ENCODE peak calls at places on chromosomes 3 and 15, in six cellular contexts. One of them, this sample, is unnamed. For H3K27me3, the result is how much of the 10 kb centered on the place peaks cover.

GRCh38 chr15:31488437-31489204 is 162.0 kb downstream of the KLF13 start:
- DNase-seq in CD8-positive, alpha-beta T cell: no peak
- DNase-seq in left ventricle myocardium inferior: no peak
- DNase-seq in cardiac muscle cell: peak
- DNase-seq in IMR-90: peak
- DNase-seq in HL-60: peak
- DNase-seq in this sample: no peak

GRCh38 chr3:53140575-53141467 is 10.6 kb upstream of the RFT1 start:
- DNase-seq in CD8-positive, alpha-beta T cell: no peak
- DNase-seq in IMR-90: peak
- DNase-seq in left ventricle myocardium inferior: no peak
- DNase-seq in cardiac muscle cell: no peak
- DNase-seq in HL-60: peak
- DNase-seq in this sample: no peak

GRCh38 chr3:186226466-186226865 is 117.6 kb upstream of the ETV5 start:
- DNase-seq in CD8-positive, alpha-beta T cell: no peak
- DNase-seq in left ventricle myocardium inferior: no peak
- DNase-seq in IMR-90: no peak
- DNase-seq in cardiac muscle cell: no peak
- DNase-seq in HL-60: no peak
- DNase-seq in this sample: no peak

GRCh38 chr15:98715890-98716443 is 67.6 kb downstream of the IGF1R start:
- DNase-seq in IMR-90: no peak
- DNase-seq in HL-60: no peak
- DNase-seq in CD8-positive, alpha-beta T cell: no peak
- DNase-seq in left ventricle myocardium inferior: no peak
- DNase-seq in cardiac muscle cell: no peak
- DNase-seq in this sample: no peak

GRCh38 chr3:125460233-125460632 is 59.8 kb downstream of the SNX4 start:
- DNase-seq in IMR-90: no peak
- DNase-seq in CD8-positive, alpha-beta T cell: no peak
- DNase-seq in left ventricle myocardium inferior: no peak
- DNase-seq in HL-60: no peak
- DNase-seq in cardiac muscle cell: peak
- DNase-seq in this sample: no peak

GRCh38 chr15:58306591-58307312 is 125.0 kb upstream of the LIPC start:
- DNase-seq in CD8-positive, alpha-beta T cell: no peak
- DNase-seq in left ventricle myocardium inferior: no peak
- DNase-seq in IMR-90: no peak
- DNase-seq in cardiac muscle cell: no peak
- DNase-seq in HL-60: no peak
- DNase-seq in this sample: no peak

GRCh38 chr3:13018039-13018431 is 55.2 kb downstream of the IQSEC1 start:
- DNase-seq in HL-60: no peak
- DNase-seq in IMR-90: no peak
- DNase-seq in left ventricle myocardium inferior: no peak
- DNase-seq in cardiac muscle cell: no peak
- DNase-seq in CD8-positive, alpha-beta T cell: no peak
- DNase-seq in this sample: no peak

GRCh38 chr3:130779031-130779430 is 32.4 kb upstream of the PIK3R4 start:
- DNase-seq in IMR-90: no peak
- DNase-seq in left ventricle myocardium inferior: no peak
- DNase-seq in cardiac muscle cell: no peak
- DNase-seq in CD8-positive, alpha-beta T cell: no peak
- DNase-seq in HL-60: no peak
- DNase-seq in this sample: no peak

GRCh38 chr15:89836255-89837133 is 21.8 kb upstream of the ANPEP start:
- DNase-seq in CD8-positive, alpha-beta T cell: no peak
- DNase-seq in IMR-90: peak
- DNase-seq in HL-60: no peak
- DNase-seq in cardiac muscle cell: peak
- DNase-seq in left ventricle myocardium inferior: no peak
- DNase-seq in this sample: no peak

GRCh38 chr3:158709666-158710083 is 22.6 kb downstream of the RARRES1 start:
- DNase-seq in CD8-positive, alpha-beta T cell: no peak
- DNase-seq in IMR-90: peak
- DNase-seq in HL-60: no peak
- DNase-seq in left ventricle myocardium inferior: no peak
- DNase-seq in cardiac muscle cell: no peak
- DNase-seq in this sample: no peak

GRCh38 chr3:134718736-134719135 is 67.9 kb upstream of the KY start:
- DNase-seq in IMR-90: peak
- DNase-seq in left ventricle myocardium inferior: no peak
- DNase-seq in cardiac muscle cell: no peak
- DNase-seq in CD8-positive, alpha-beta T cell: no peak
- DNase-seq in HL-60: no peak
- DNase-seq in this sample: no peak

GRCh38 chr15:40256642-40257235 is 17.9 kb downstream of the PAK6 start:
- DNase-seq in HL-60: peak
- DNase-seq in left ventricle myocardium inferior: no peak
- DNase-seq in cardiac muscle cell: no peak
- DNase-seq in IMR-90: peak
- DNase-seq in CD8-positive, alpha-beta T cell: no peak
- DNase-seq in this sample: no peak

GRCh38 chr15:61818801-61819200 is 241.4 kb downstream of the VPS13C start:
- DNase-seq in cardiac muscle cell: no peak
- DNase-seq in HL-60: no peak
- DNase-seq in left ventricle myocardium inferior: no peak
- DNase-seq in CD8-positive, alpha-beta T cell: no peak
- DNase-seq in IMR-90: no peak
- DNase-seq in this sample: no peak

GRCh38 chr3:10712121-10712520 is 103.9 kb upstream of the SLC6A11 start:
- DNase-seq in left ventricle myocardium inferior: no peak
- DNase-seq in HL-60: no peak
- DNase-seq in CD8-positive, alpha-beta T cell: no peak
- DNase-seq in cardiac muscle cell: no peak
- DNase-seq in IMR-90: no peak
- DNase-seq in this sample: no peak
- H3K27me3 ChIP-seq in left ventricle myocardium inferior: half or more
- H3K27me3 ChIP-seq in HL-60: under half
- H3K27me3 ChIP-seq in CD8-positive, alpha-beta T cell: under half
- H3K27me3 ChIP-seq in cardiac muscle cell: half or more
- H3K27me3 ChIP-seq in IMR-90: under half
- H3K27me3 ChIP-seq in this sample: under half

GRCh38 chr15:73956276-73957086 is 30.2 kb downstream of the LOXL1 start:
- DNase-seq in IMR-90: peak
- DNase-seq in left ventricle myocardium inferior: no peak
- DNase-seq in CD8-positive, alpha-beta T cell: no peak
- DNase-seq in cardiac muscle cell: no peak
- DNase-seq in HL-60: no peak
- DNase-seq in this sample: no peak

GRCh38 chr15:73955851-73956250 is 29.6 kb downstream of the LOXL1 start:
- DNase-seq in HL-60: no peak
- DNase-seq in IMR-90: no peak
- DNase-seq in cardiac muscle cell: no peak
- DNase-seq in left ventricle myocardium inferior: no peak
- DNase-seq in CD8-positive, alpha-beta T cell: no peak
- DNase-seq in this sample: no peak

GRCh38 chr15:73959012-73959581 is 32.8 kb downstream of the LOXL1 start:
- DNase-seq in left ventricle myocardium inferior: no peak
- DNase-seq in cardiac muscle cell: no peak
- DNase-seq in HL-60: no peak
- DNase-seq in CD8-positive, alpha-beta T cell: no peak
- DNase-seq in IMR-90: no peak
- DNase-seq in this sample: no peak

GRCh38 chr15:73957276-73957675 is 31.0 kb downstream of the LOXL1 start:
- DNase-seq in HL-60: no peak
- DNase-seq in cardiac muscle cell: no peak
- DNase-seq in left ventricle myocardium inferior: no peak
- DNase-seq in IMR-90: no peak
- DNase-seq in CD8-positive, alpha-beta T cell: no peak
- DNase-seq in this sample: no peak

GRCh38 chr15:73957785-73958184 is 31.5 kb downstream of the LOXL1 start:
- DNase-seq in CD8-positive, alpha-beta T cell: no peak
- DNase-seq in cardiac muscle cell: no peak
- DNase-seq in left ventricle myocardium inferior: no peak
- DNase-seq in HL-60: no peak
- DNase-seq in IMR-90: no peak
- DNase-seq in this sample: no peak
- H3K27me3 ChIP-seq in CD8-positive, alpha-beta T cell: under half
- H3K27me3 ChIP-seq in cardiac muscle cell: under half
- H3K27me3 ChIP-seq in left ventricle myocardium inferior: under half
- H3K27me3 ChIP-seq in HL-60: under half
- H3K27me3 ChIP-seq in IMR-90: under half
- H3K27me3 ChIP-seq in this sample: under half

GRCh38 chr3:62373215-62373614 is at the start of gene FEZF2:
- DNase-seq in left ventricle myocardium inferior: no peak
- DNase-seq in IMR-90: no peak
- DNase-seq in cardiac muscle cell: no peak
- DNase-seq in CD8-positive, alpha-beta T cell: no peak
- DNase-seq in HL-60: no peak
- DNase-seq in this sample: no peak
- H3K27me3 ChIP-seq in left ventricle myocardium inferior: half or more
- H3K27me3 ChIP-seq in IMR-90: half or more
- H3K27me3 ChIP-seq in cardiac muscle cell: half or more
- H3K27me3 ChIP-seq in CD8-positive, alpha-beta T cell: under half
- H3K27me3 ChIP-seq in HL-60: half or more
- H3K27me3 ChIP-seq in this sample: under half

DNA sequence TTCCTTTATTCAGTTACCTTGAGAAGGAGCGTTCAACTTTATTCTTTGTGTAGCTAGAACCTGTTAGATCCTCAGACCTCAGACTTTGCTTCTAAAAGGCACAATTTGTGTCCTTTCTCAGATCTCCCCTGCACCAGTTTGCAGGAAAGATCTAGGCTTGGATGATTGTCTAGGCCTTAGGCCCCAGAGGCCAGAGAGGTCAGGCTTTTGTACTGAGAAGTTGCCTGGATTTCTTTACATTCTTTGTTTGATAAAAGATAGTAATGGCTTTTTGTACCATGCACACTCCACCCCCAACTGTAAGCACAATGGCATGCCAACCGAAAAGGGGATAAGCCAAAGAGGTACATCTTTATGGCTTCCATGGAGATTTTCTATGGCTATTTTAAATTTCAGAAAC is 719.6 kb upstream of the NR2F2 start:
- DNase-seq in CD8-positive, alpha-beta T cell: no peak
- DNase-seq in IMR-90: no peak
- DNase-seq in HL-60: no peak
- DNase-seq in left ventricle myocardium inferior: no peak
- DNase-seq in cardiac muscle cell: no peak
- DNase-seq in this sample: no peak
- H3K27me3 ChIP-seq in CD8-positive, alpha-beta T cell: under half
- H3K27me3 ChIP-seq in IMR-90: under half
- H3K27me3 ChIP-seq in HL-60: under half
- H3K27me3 ChIP-seq in left ventricle myocardium inferior: under half
- H3K27me3 ChIP-seq in cardiac muscle cell: under half
- H3K27me3 ChIP-seq in this sample: under half

This sample was measured in CD8-positive, alpha-beta memory T cell.